ENCODE peak calls at places on chromosome 15, in four cellular contexts. W is MM.1S; T is mammary epithelial cell; X is CD8-positive, alpha-beta memory T cell. Q is an unnamed sample.

GRCh38 chr15:55297315-55297714 is 7.7 kb upstream of the RAB27A start:
- DNase-seq in W (no peak), T (no peak), X (no peak), Q (no peak)

GRCh38 chr15:60399931-60400330 is 2.1 kb upstream of the ANXA2 start:
- DNase-seq in W (no peak), T (peak; percentile 68), X (no peak), Q (no peak)

GRCh38 chr15:59244337-59244736 is 37.7 kb downstream of the LDHAL6B start:
- DNase-seq in W (no peak), T (no peak), X (no peak), Q (no peak)

GRCh38 chr15:71716990-71717389 is 93.4 kb upstream of the NR2E3 start:
- DNase-seq in W (no peak), T (peak; percentile 31), X (no peak), Q (no peak)

GRCh38 chr15:66147440-66147839 is 106.1 kb downstream of the MEGF11 start:
- DNase-seq in W (no peak), T (no peak), X (no peak), Q (no peak)

GRCh38 chr15:70062321-70062956 is 35.3 kb downstream of the TLE3 start:
- DNase-seq in W (no peak), T (no peak), X (no peak), Q (no peak)

GRCh38 chr15:60507596-60508424 is 28.9 kb upstream of the ICE2 start:
- DNase-seq in W (peak; percentile 82), T (peak; percentile 68), X (peak; percentile 12), Q (peak; percentile 81)

GRCh38 chr15:80777836-80778620 is 1.1 kb upstream of the CEMIP start:
- DNase-seq in W (no peak), T (peak; percentile 59), X (no peak), Q (no peak)

GRCh38 chr15:22786868-22787698 is 639 bp downstream of the NIPA1 start:
- DNase-seq in W (peak; percentile 37), T (peak; percentile 45), X (no peak), Q (peak; percentile 9)

GRCh38 chr15:68783226-68784054 is 37.3 kb downstream of the ANP32A start:
- DNase-seq in W (peak; percentile 47), T (peak; percentile 27), X (peak; percentile 58), Q (peak; percentile 51)

GRCh38 chr15:31332681-31333071 is 6.0 kb downstream of the KLF13 start:
- DNase-seq in W (peak; percentile 2), T (no peak), X (no peak), Q (no peak)

GRCh38 chr15:41981373-41982132 is 9.2 kb upstream of the EHD4 start:
- DNase-seq in W (no peak), T (no peak), X (no peak), Q (no peak)

GRCh38 chr15:96720251-96720650 is 389.8 kb downstream of the NR2F2 start:
- DNase-seq in W (no peak), T (no peak), X (no peak), Q (no peak)

GRCh38 chr15:30933293-30933692 is 29.6 kb downstream of the FAN1 start:
- DNase-seq in W (no peak), T (peak; percentile 57), X (no peak), Q (no peak)

GRCh38 chr15:85541744-85542143 is 161.3 kb downstream of the AKAP13 start:
- DNase-seq in W (no peak), T (peak; percentile 24), X (no peak), Q (no peak)

GRCh38 chr15:31255732-31256384 is 70.8 kb upstream of the KLF13 start:
- DNase-seq in W (peak; percentile 93), T (no peak), X (no peak), Q (no peak)

GRCh38 chr15:58314593-58315216 is 117.1 kb upstream of the LIPC start:
- DNase-seq in W (no peak), T (no peak), X (no peak), Q (peak; percentile 79)

GRCh38 chr15:57861805-57862586 is 155.5 kb downstream of the POLR2M start:
- DNase-seq in W (no peak), T (peak; percentile 80), X (no peak), Q (no peak)

GRCh38 chr15:96553006-96553405 is 222.5 kb downstream of the NR2F2 start:
- DNase-seq in W (no peak), T (peak; percentile 17), X (no peak), Q (no peak)

GRCh38 chr15:45386420-45386819 is 8.1 kb upstream of the GATM start:
- DNase-seq in W (no peak), T (peak; percentile 29), X (no peak), Q (no peak)

GRCh38 chr15:69145694-69146492 is 14.5 kb upstream of the GLCE start:
- DNase-seq in W (no peak), T (no peak), X (no peak), Q (no peak)

GRCh38 chr15:65086680-65087111 is 10.2 kb downstream of the KBTBD13 start:
- DNase-seq in W (no peak), T (peak; percentile 29), X (no peak), Q (no peak)
- H3K4me1 ChIP-seq in W (no peaks in the 10 kb centered on the region), T (peaks cover 32% of the 10 kb centered on the region), X (peaks cover 12% of the 10 kb centered on the region), Q (peaks cover 9% of the 10 kb centered on the region)

DNA sequence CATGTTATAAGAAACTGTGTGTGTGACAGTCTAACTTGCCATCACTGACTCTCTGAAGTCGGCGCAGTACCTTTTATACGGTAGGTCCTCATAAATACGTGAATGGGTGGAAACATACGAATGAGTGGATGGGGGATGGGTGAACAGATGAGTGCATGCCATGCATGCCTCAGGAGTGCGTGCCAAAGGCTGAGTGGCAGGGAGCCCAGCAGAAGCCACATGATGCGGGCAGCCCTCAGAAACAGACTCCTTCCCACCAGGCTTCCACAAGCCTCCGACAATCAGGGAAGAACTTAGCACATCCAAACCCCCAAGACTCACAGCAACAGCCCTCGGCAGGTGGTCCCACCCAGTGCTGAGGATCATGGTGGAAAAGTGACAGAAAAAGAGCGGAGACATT is 16.7 kb downstream of the HCN4 start:
- DNase-seq in W (no peak), T (no peak), X (no peak), Q (no peak)
- H3K27me3 ChIP-seq in W (peaks cover 41% of the 10 kb centered on the region), T (peaks cover under 1% of the 10 kb centered on the region), X (no peaks in the 10 kb centered on the region), Q (no peaks in the 10 kb centered on the region)

GRCh38 chr15:56582785-56583184 is 117.8 kb upstream of the MNS1 start:
- DNase-seq in W (no peak), T (peak; percentile 17), X (no peak), Q (no peak)

GRCh38 chr15:56587686-56588085 is 122.7 kb upstream of the MNS1 start:
- DNase-seq in W (no peak), T (no peak), X (no peak), Q (no peak)

DNA sequence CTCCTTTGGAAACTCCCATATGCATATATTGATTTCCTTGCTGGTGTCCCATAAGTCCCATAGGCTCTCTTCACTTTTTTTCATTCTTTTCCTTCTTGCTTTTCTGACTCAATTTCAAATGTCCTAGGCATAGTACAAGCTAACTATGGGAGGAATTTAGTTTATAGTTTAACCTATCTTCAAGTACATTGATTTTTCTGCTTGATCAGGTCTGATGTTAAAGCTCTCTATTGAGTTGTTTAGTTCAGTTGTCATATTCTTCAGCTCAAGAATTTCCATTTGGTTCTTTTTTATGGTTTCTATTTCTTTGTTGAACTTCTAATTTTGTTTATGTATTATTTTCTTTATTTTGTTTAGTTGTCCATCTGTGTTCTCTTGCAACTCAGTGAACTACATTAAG is 121.3 kb upstream of the MNS1 start:
- DNase-seq in W (no peak), T (no peak), X (no peak), Q (no peak)
- H3K4me3 ChIP-seq in W (no peak overlapping the region), T (no peak overlapping the region), X (no peak overlapping the region), Q (no peak overlapping the region)

GRCh38 chr15:90411176-90411575 is 23.1 kb downstream of the IQGAP1 start:
- DNase-seq in W (no peak), T (no peak), X (no peak), Q (no peak)

GRCh38 chr15:90412356-90413194 is 24.5 kb downstream of the IQGAP1 start:
- DNase-seq in W (no peak), T (peak; percentile 97), X (no peak), Q (no peak)

GRCh38 chr15:90418627-90419026 is 30.6 kb downstream of the IQGAP1 start:
- DNase-seq in W (no peak), T (no peak), X (no peak), Q (no peak)

GRCh38 chr15:90413411-90414379 is 25.7 kb downstream of the IQGAP1 start:
- DNase-seq in W (no peak), T (no peak), X (no peak), Q (no peak)

DNA sequence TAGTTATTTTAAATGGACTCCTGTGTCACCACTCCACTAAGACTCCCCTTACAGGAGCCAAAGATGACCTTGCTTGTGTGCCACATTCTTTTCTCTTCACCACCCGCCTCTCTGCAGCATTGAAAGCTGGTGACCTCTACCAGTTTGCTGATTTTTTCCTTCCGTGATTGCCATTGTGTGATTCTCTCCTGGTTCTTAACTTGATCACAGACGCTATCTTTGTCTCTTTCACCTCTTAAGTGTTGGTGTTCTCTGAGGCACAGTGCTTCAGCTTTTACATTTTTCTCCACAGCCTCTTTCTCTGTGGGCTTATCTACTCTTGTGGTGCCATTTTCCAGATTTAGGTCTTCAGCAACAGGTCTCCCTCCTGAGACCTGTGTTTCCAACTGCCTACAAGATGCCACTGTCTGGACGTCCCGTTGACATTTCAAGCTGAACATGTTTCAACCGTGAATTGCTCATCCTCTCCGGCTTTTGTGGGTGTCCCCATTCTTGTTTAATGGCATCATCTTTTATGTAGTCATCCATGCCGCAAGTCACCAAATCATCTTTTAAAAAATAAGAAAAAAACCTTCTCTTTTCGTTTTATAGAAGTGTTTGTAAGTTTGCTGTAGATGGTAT is 26.5 kb downstream of the IQGAP1 start:
- DNase-seq in W (no peak), T (peak; percentile 79), X (no peak), Q (no peak)
- H3K4me1 ChIP-seq in W (peaks cover 12% of the 10 kb centered on the region), T (peaks cover 58% of the 10 kb centered on the region), X (peaks cover 63% of the 10 kb centered on the region), Q (peaks cover 61% of the 10 kb centered on the region)

Q was measured in CD4-positive, CD25-positive, alpha-beta regulatory T cell.